ENCODE peak calls at places on chromosome 18, in nine cellular contexts. One of them, this sample, is unnamed.
A peak's percentile ranks its signal among the peaks of the same experiment; 100 is the strongest.

GRCh38 chr18:42045346-42045745 is 90.3 kb downstream of the PIK3C3 start:
- DNase-seq in trophoblast cell: no peak
- DNase-seq in PC-3: no peak
- DNase-seq in mesendoderm: no peak
- DNase-seq in neuronal stem cell: no peak
- DNase-seq in A549: no peak
- DNase-seq in DND-41: no peak
- DNase-seq in hepatocyte: peak; percentile 9
- DNase-seq in foreskin keratinocyte: no peak
- DNase-seq in this sample: no peak

GRCh38 chr18:63161728-63162195 is 157.8 kb downstream of the BCL2 start:
- DNase-seq in trophoblast cell: peak; percentile 90
- DNase-seq in PC-3: peak; percentile 80
- DNase-seq in mesendoderm: no peak
- DNase-seq in neuronal stem cell: no peak
- DNase-seq in A549: peak; percentile 20
- DNase-seq in DND-41: peak; percentile 60
- DNase-seq in hepatocyte: peak; percentile 90
- DNase-seq in foreskin keratinocyte: peak; percentile 85
- DNase-seq in this sample: peak; percentile 86

GRCh38 chr18:65906621-65907034 is 155.8 kb downstream of the CDH7 start:
- DNase-seq in trophoblast cell: no peak
- DNase-seq in PC-3: peak; percentile 83
- DNase-seq in mesendoderm: peak; percentile 88
- DNase-seq in neuronal stem cell: no peak
- DNase-seq in A549: no peak
- DNase-seq in DND-41: no peak
- DNase-seq in hepatocyte: peak; percentile 71
- DNase-seq in foreskin keratinocyte: no peak
- DNase-seq in this sample: no peak

GRCh38 chr18:58671941-58672565 is 788 bp downstream of the MALT1 start:
- DNase-seq in trophoblast cell: peak; percentile 16
- DNase-seq in PC-3: peak; percentile 45
- DNase-seq in mesendoderm: peak; percentile 54
- DNase-seq in neuronal stem cell: no peak
- DNase-seq in A549: peak; percentile 31
- DNase-seq in DND-41: no peak
- DNase-seq in hepatocyte: no peak
- DNase-seq in foreskin keratinocyte: no peak
- DNase-seq in this sample: no peak

GRCh38 chr18:58990720-58991119 is 126.0 kb downstream of the ZNF532 start:
- DNase-seq in trophoblast cell: no peak
- DNase-seq in PC-3: no peak
- DNase-seq in mesendoderm: no peak
- DNase-seq in neuronal stem cell: no peak
- DNase-seq in A549: no peak
- DNase-seq in DND-41: no peak
- DNase-seq in hepatocyte: no peak
- DNase-seq in foreskin keratinocyte: no peak
- DNase-seq in this sample: no peak

GRCh38 chr18:79523738-79524180 is 128.0 kb downstream of the NFATC1 start:
- DNase-seq in trophoblast cell: no peak
- DNase-seq in PC-3: no peak
- DNase-seq in mesendoderm: no peak
- DNase-seq in neuronal stem cell: no peak
- DNase-seq in A549: no peak
- DNase-seq in DND-41: peak; percentile 73
- DNase-seq in hepatocyte: no peak
- DNase-seq in foreskin keratinocyte: no peak
- DNase-seq in this sample: peak; percentile 85

GRCh38 chr18:25233582-25234362 is 118.2 kb downstream of the ZNF521 start:
- DNase-seq in trophoblast cell: no peak
- DNase-seq in PC-3: no peak
- DNase-seq in mesendoderm: peak; percentile 86
- DNase-seq in neuronal stem cell: no peak
- DNase-seq in A549: no peak
- DNase-seq in DND-41: no peak
- DNase-seq in hepatocyte: no peak
- DNase-seq in foreskin keratinocyte: no peak
- DNase-seq in this sample: no peak

GRCh38 chr18:62717059-62717849 is 1.9 kb downstream of the PHLPP1 start:
- DNase-seq in trophoblast cell: peak; percentile 92
- DNase-seq in PC-3: peak; percentile 85
- DNase-seq in mesendoderm: peak; percentile 79
- DNase-seq in neuronal stem cell: no peak
- DNase-seq in A549: peak; percentile 4
- DNase-seq in DND-41: no peak
- DNase-seq in hepatocyte: peak; percentile 60
- DNase-seq in foreskin keratinocyte: peak; percentile 88
- DNase-seq in this sample: peak; percentile 60

GRCh38 chr18:63887424-63887823 is at the start of gene SERPINB2:
- DNase-seq in trophoblast cell: peak; percentile 36
- DNase-seq in PC-3: peak; percentile 72
- DNase-seq in mesendoderm: no peak
- DNase-seq in neuronal stem cell: no peak
- DNase-seq in A549: no peak
- DNase-seq in DND-41: no peak
- DNase-seq in hepatocyte: no peak
- DNase-seq in foreskin keratinocyte: peak; percentile 87
- DNase-seq in this sample: no peak

GRCh38 chr18:28005164-28005563 is 171.8 kb downstream of the CDH2 start:
- DNase-seq in trophoblast cell: no peak
- DNase-seq in PC-3: no peak
- DNase-seq in mesendoderm: peak; percentile 51
- DNase-seq in neuronal stem cell: no peak
- DNase-seq in A549: no peak
- DNase-seq in DND-41: no peak
- DNase-seq in hepatocyte: no peak
- DNase-seq in foreskin keratinocyte: no peak
- DNase-seq in this sample: no peak

GRCh38 chr18:8242306-8242705 is 366.9 kb upstream of the RAB12 start:
- DNase-seq in trophoblast cell: no peak
- DNase-seq in PC-3: no peak
- DNase-seq in mesendoderm: no peak
- DNase-seq in neuronal stem cell: no peak
- DNase-seq in A549: no peak
- DNase-seq in DND-41: no peak
- DNase-seq in hepatocyte: no peak
- DNase-seq in foreskin keratinocyte: no peak
- DNase-seq in this sample: no peak

GRCh38 chr18:45839415-45840395 is 14.2 kb downstream of the SIGLEC15 start:
- DNase-seq in trophoblast cell: no peak
- DNase-seq in PC-3: peak; percentile 62
- DNase-seq in mesendoderm: peak; percentile 80
- DNase-seq in neuronal stem cell: no peak
- DNase-seq in A549: no peak
- DNase-seq in DND-41: no peak
- DNase-seq in hepatocyte: peak; percentile 67
- DNase-seq in foreskin keratinocyte: peak; percentile 28
- DNase-seq in this sample: peak; percentile 29

GRCh38 chr18:65477450-65477849 is 273.4 kb upstream of the CDH7 start:
- DNase-seq in trophoblast cell: no peak
- DNase-seq in PC-3: no peak
- DNase-seq in mesendoderm: no peak
- DNase-seq in neuronal stem cell: no peak
- DNase-seq in A549: no peak
- DNase-seq in DND-41: no peak
- DNase-seq in hepatocyte: no peak
- DNase-seq in foreskin keratinocyte: no peak
- DNase-seq in this sample: no peak

GRCh38 chr18:36176177-36176584 is 11.1 kb upstream of the MOCOS start:
- DNase-seq in trophoblast cell: peak; percentile 44
- DNase-seq in PC-3: no peak
- DNase-seq in mesendoderm: no peak
- DNase-seq in neuronal stem cell: no peak
- DNase-seq in A549: no peak
- DNase-seq in DND-41: no peak
- DNase-seq in hepatocyte: peak; percentile 86
- DNase-seq in foreskin keratinocyte: no peak
- DNase-seq in this sample: no peak

GRCh38 chr18:40088130-40088529 is 1866.9 kb upstream of the PIK3C3 start:
- DNase-seq in trophoblast cell: no peak
- DNase-seq in PC-3: no peak
- DNase-seq in mesendoderm: no peak
- DNase-seq in neuronal stem cell: no peak
- DNase-seq in A549: no peak
- DNase-seq in DND-41: no peak
- DNase-seq in hepatocyte: no peak
- DNase-seq in foreskin keratinocyte: no peak
- DNase-seq in this sample: no peak
- H3K4me1 ChIP-seq in trophoblast cell: no peaks in the 10 kb centered on the region
- H3K4me1 ChIP-seq in PC-3: no peaks in the 10 kb centered on the region
- H3K4me1 ChIP-seq in mesendoderm: no peaks in the 10 kb centered on the region
- H3K4me1 ChIP-seq in neuronal stem cell: no peaks in the 10 kb centered on the region
- H3K4me1 ChIP-seq in A549: no peaks in the 10 kb centered on the region
- H3K4me1 ChIP-seq in DND-41: no peaks in the 10 kb centered on the region
- H3K4me1 ChIP-seq in hepatocyte: no peaks in the 10 kb centered on the region
- H3K4me1 ChIP-seq in foreskin keratinocyte: no peaks in the 10 kb centered on the region
- H3K4me1 ChIP-seq in this sample: no peaks in the 10 kb centered on the region

DNA sequence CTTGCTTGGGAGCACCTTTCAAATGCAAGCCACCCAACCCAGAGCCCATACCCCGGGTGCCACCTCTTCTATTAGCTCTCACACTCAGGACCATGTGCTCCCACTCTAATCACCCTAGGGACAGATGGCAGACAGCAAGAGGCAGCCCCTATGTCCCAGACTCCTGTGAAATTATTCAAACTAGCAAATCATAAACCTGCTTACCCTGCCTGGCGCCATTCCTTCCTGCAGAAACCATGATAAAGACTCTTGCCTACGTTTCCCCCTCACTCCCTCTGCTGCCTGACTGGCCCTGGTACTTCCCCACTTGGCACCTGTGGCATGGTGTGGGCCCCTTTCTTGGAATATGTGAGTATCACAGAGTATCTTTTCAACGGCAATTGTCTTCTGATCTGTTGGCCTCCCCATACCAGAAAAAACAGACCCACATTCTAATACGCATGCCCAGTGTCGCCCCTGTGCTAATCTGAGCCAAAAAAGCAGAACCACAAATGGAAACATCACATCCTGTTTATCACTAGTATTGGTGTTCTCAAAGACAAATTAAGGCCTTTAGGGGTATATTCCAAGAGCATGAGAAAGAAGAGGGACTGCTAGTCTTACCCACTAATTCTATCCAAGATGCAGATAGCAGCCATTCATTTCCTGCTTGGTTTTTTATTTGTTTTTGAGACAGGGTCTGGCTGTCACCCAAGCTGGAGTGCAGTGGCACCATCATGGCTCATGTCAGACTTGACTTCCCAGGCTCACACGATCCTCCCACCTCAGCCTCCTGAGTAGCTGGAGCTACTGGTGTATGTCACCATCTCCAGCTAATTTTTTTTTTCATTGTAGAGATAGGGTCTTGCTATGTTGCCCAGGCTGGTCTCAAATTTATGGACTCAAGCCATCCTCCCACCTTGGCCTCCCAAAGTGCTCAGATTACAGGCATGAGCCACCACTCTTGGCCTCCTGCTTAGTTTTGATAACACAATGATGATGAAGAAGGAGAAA is 44.1 kb upstream of the TTC39C start:
- DNase-seq in trophoblast cell: peak; percentile 91
- DNase-seq in PC-3: no peak
- DNase-seq in mesendoderm: no peak
- DNase-seq in neuronal stem cell: no peak
- DNase-seq in A549: no peak
- DNase-seq in DND-41: peak; percentile 87
- DNase-seq in hepatocyte: no peak
- DNase-seq in foreskin keratinocyte: no peak
- DNase-seq in this sample: peak; percentile 33
- H3K4me1 ChIP-seq in trophoblast cell: no peaks in the 10 kb centered on the region
- H3K4me1 ChIP-seq in PC-3: no peaks in the 10 kb centered on the region
- H3K4me1 ChIP-seq in mesendoderm: no peaks in the 10 kb centered on the region
- H3K4me1 ChIP-seq in neuronal stem cell: no peaks in the 10 kb centered on the region
- H3K4me1 ChIP-seq in A549: no peaks in the 10 kb centered on the region
- H3K4me1 ChIP-seq in DND-41: peaks cover 65% of the 10 kb centered on the region
- H3K4me1 ChIP-seq in hepatocyte: no peaks in the 10 kb centered on the region
- H3K4me1 ChIP-seq in foreskin keratinocyte: peaks cover 5% of the 10 kb centered on the region
- H3K4me1 ChIP-seq in this sample: peaks cover 72% of the 10 kb centered on the region

GRCh38 chr18:48947102-48947501 is 3.7 kb downstream of the SMAD7 start:
- DNase-seq in trophoblast cell: no peak
- DNase-seq in PC-3: no peak
- DNase-seq in mesendoderm: no peak
- DNase-seq in neuronal stem cell: no peak
- DNase-seq in A549: no peak
- DNase-seq in DND-41: no peak
- DNase-seq in hepatocyte: no peak
- DNase-seq in foreskin keratinocyte: no peak
- DNase-seq in this sample: no peak

GRCh38 chr18:48946329-48946835 is 4.4 kb downstream of the SMAD7 start:
- DNase-seq in trophoblast cell: no peak
- DNase-seq in PC-3: peak; percentile 61
- DNase-seq in mesendoderm: no peak
- DNase-seq in neuronal stem cell: no peak
- DNase-seq in A549: no peak
- DNase-seq in DND-41: no peak
- DNase-seq in hepatocyte: no peak
- DNase-seq in foreskin keratinocyte: no peak
- DNase-seq in this sample: no peak

GRCh38 chr18:48948112-48949050 is 2.4 kb downstream of the SMAD7 start:
- DNase-seq in trophoblast cell: peak; percentile 37
- DNase-seq in PC-3: peak; percentile 20
- DNase-seq in mesendoderm: peak; percentile 95
- DNase-seq in neuronal stem cell: no peak
- DNase-seq in A549: no peak
- DNase-seq in DND-41: peak; percentile 60
- DNase-seq in hepatocyte: peak; percentile 85
- DNase-seq in foreskin keratinocyte: no peak
- DNase-seq in this sample: peak; percentile 30

GRCh38 chr18:48949051-48949605 is 1.6 kb downstream of the SMAD7 start:
- DNase-seq in trophoblast cell: no peak
- DNase-seq in PC-3: peak; percentile 14
- DNase-seq in mesendoderm: no peak
- DNase-seq in neuronal stem cell: no peak
- DNase-seq in A549: no peak
- DNase-seq in DND-41: no peak
- DNase-seq in hepatocyte: peak; percentile 52
- DNase-seq in foreskin keratinocyte: no peak
- DNase-seq in this sample: peak; percentile 46

DNA sequence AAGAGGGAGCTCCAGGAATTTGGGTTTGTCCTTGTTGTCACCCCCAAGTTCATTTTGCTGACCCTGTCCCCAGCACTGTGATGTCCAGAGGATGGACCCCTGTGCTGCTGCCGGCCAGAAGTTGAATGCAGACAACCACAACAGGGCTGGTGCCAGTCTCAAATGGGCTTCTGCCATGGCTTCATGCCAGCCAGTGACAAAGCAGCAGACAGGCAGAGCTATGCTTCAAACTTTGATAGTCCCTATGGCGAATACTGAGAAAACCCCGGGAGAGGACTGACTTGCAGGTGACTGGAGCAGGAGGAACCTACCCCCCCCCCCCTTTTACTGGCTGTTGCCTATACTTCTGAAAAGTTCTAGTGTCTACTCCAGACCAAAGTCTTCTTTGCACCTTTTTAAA is 3.2 kb downstream of the SMAD7 start:
- DNase-seq in trophoblast cell: no peak
- DNase-seq in PC-3: no peak
- DNase-seq in mesendoderm: no peak
- DNase-seq in neuronal stem cell: no peak
- DNase-seq in A549: no peak
- DNase-seq in DND-41: no peak
- DNase-seq in hepatocyte: peak; percentile 36
- DNase-seq in foreskin keratinocyte: no peak
- DNase-seq in this sample: no peak
- H3K4me1 ChIP-seq in trophoblast cell: peaks cover 30% of the 10 kb centered on the region
- H3K4me1 ChIP-seq in PC-3: peaks cover 37% of the 10 kb centered on the region
- H3K4me1 ChIP-seq in mesendoderm: peaks cover 39% of the 10 kb centered on the region
- H3K4me1 ChIP-seq in neuronal stem cell: peaks cover 26% of the 10 kb centered on the region
- H3K4me1 ChIP-seq in A549: peaks cover 40% of the 10 kb centered on the region
- H3K4me1 ChIP-seq in DND-41: peaks cover 81% of the 10 kb centered on the region
- H3K4me1 ChIP-seq in hepatocyte: peaks cover 44% of the 10 kb centered on the region
- H3K4me1 ChIP-seq in foreskin keratinocyte: peaks cover 41% of the 10 kb centered on the region
- H3K4me1 ChIP-seq in this sample: peaks cover 78% of the 10 kb centered on the region

GRCh38 chr18:22790545-22791415 is 142.3 kb upstream of the RBBP8 start:
- DNase-seq in trophoblast cell: no peak
- DNase-seq in PC-3: no peak
- DNase-seq in mesendoderm: no peak
- DNase-seq in neuronal stem cell: no peak
- DNase-seq in A549: no peak
- DNase-seq in DND-41: no peak
- DNase-seq in hepatocyte: no peak
- DNase-seq in foreskin keratinocyte: no peak
- DNase-seq in this sample: no peak
- H3K4me1 ChIP-seq in trophoblast cell: no peaks in the 10 kb centered on the region
- H3K4me1 ChIP-seq in PC-3: peaks cover under 1% of the 10 kb centered on the region
- H3K4me1 ChIP-seq in mesendoderm: no peaks in the 10 kb centered on the region
- H3K4me1 ChIP-seq in neuronal stem cell: no peaks in the 10 kb centered on the region
- H3K4me1 ChIP-seq in A549: no peaks in the 10 kb centered on the region
- H3K4me1 ChIP-seq in DND-41: no peaks in the 10 kb centered on the region
- H3K4me1 ChIP-seq in hepatocyte: peaks cover 5% of the 10 kb centered on the region
- H3K4me1 ChIP-seq in foreskin keratinocyte: peaks cover 7% of the 10 kb centered on the region
- H3K4me1 ChIP-seq in this sample: no peaks in the 10 kb centered on the region